ENCODE peak calls at places on chromosomes 7 and 10, in seven cellular contexts. X is endothelial cell, U is neural crest cell, O is activated B cell treated with CpG ODN at 0.5 μM for 24 hours, N is smooth muscle cell of the brain vasculature, L is adipocyte, H is ELR. T is an unnamed sample.

GRCh38 chr10:131786756-131787605 is 113.8 kb upstream of the PPP2R2D start:
- DNase-seq in X (peak), U (peak), O (no peak), N (peak), L (peak), H (peak), T (peak)

GRCh38 chr7:374706-375490 is 84.9 kb downstream of the FOXL3 start:
- DNase-seq in X (peak), U (no peak), O (peak), N (no peak), L (no peak), H (no peak), T (no peak)

GRCh38 chr10:33273295-33274002 is 61.0 kb downstream of the NRP1 start:
- DNase-seq in X (no peak), U (no peak), O (no peak), N (no peak), L (peak), H (peak), T (peak)

GRCh38 chr7:86904949-86905834 is 154.3 kb downstream of the ELAPOR2 start:
- DNase-seq in X (peak), U (peak), O (no peak), N (peak), L (peak), H (peak), T (peak)

GRCh38 chr7:34991938-34992840 is 45.1 kb downstream of the DPY19L1 start:
- DNase-seq in X (no peak), U (no peak), O (no peak), N (peak), L (peak), H (peak), T (peak)

GRCh38 chr10:84846646-84847045 is 518.3 kb downstream of the CCSER2 start:
- DNase-seq in X (no peak), U (no peak), O (no peak), N (no peak), L (no peak), H (no peak), T (no peak)

GRCh38 chr7:100983451-100984187 is 14.3 kb downstream of the MUC12 start:
- DNase-seq in X (no peak), U (no peak), O (no peak), N (no peak), L (peak), H (no peak), T (peak)

GRCh38 chr10:87683356-87683755 is 23.7 kb downstream of the PAPSS2 start:
- DNase-seq in X (no peak), U (no peak), O (no peak), N (no peak), L (no peak), H (no peak), T (no peak)

GRCh38 chr7:26704036-26704435 is 160.4 kb downstream of the SKAP2 start:
- DNase-seq in X (no peak), U (no peak), O (no peak), N (no peak), L (no peak), H (no peak), T (no peak)

GRCh38 chr7:21371371-21371770 is 56.5 kb upstream of the SP4 start:
- DNase-seq in X (no peak), U (no peak), O (no peak), N (no peak), L (peak), H (no peak), T (no peak)

GRCh38 chr10:45376364-45376801 is 2.4 kb downstream of the ALOX5 start:
- DNase-seq in X (no peak), U (no peak), O (no peak), N (no peak), L (no peak), H (no peak), T (no peak)

GRCh38 chr10:33334170-33334838 is at the start of gene NRP1:
- DNase-seq in X (peak), U (peak), O (no peak), N (no peak), L (peak), H (no peak), T (peak)

GRCh38 chr7:148191391-148192076 is 399.0 kb upstream of the C7orf33 start:
- DNase-seq in X (no peak), U (no peak), O (no peak), N (no peak), L (no peak), H (no peak), T (no peak)

GRCh38 chr7:129438839-129439640 is 4.8 kb downstream of the STRIP2 start:
- DNase-seq in X (no peak), U (no peak), O (no peak), N (no peak), L (peak), H (peak), T (peak)

GRCh38 chr7:123770378-123770777 is 21.6 kb upstream of the WASL start:
- DNase-seq in X (no peak), U (no peak), O (no peak), N (no peak), L (no peak), H (peak), T (no peak)

GRCh38 chr10:5948999-5949759 is 28.2 kb downstream of the IL15RA start:
- DNase-seq in X (peak), U (peak), O (no peak), N (no peak), L (peak), H (peak), T (peak)

GRCh38 chr7:28292826-28293528 is 112.4 kb upstream of the JAZF1 start:
- DNase-seq in X (no peak), U (no peak), O (no peak), N (no peak), L (no peak), H (peak), T (no peak)

GRCh38 chr10:36592964-36593363 is 532.4 kb upstream of the ANKRD30A start:
- DNase-seq in X (no peak), U (no peak), O (no peak), N (no peak), L (no peak), H (no peak), T (no peak)

GRCh38 chr10:33005322-33006282 is 47.6 kb upstream of the ITGB1 start:
- DNase-seq in X (peak), U (peak), O (no peak), N (no peak), L (peak), H (peak), T (peak)

GRCh38 chr10:29499993-29500537 is 134.7 kb downstream of the SVIL start:
- DNase-seq in X (no peak), U (no peak), O (no peak), N (no peak), L (no peak), H (no peak), T (no peak)

GRCh38 chr7:130273081-130273699 is 6.5 kb downstream of the CPA2 start:
- DNase-seq in X (peak), U (peak), O (no peak), N (no peak), L (no peak), H (no peak), T (peak)

GRCh38 chr7:25949672-25950487 is 202.1 kb upstream of the NFE2L3 start:
- DNase-seq in X (peak), U (peak), O (no peak), N (no peak), L (no peak), H (no peak), T (no peak)

GRCh38 chr7:17697128-17697881 is 243.0 kb downstream of the SNX13 start:
- DNase-seq in X (no peak), U (no peak), O (no peak), N (no peak), L (peak), H (no peak), T (peak)

GRCh38 chr10:75972494-75973276 is 541.3 kb downstream of the LRMDA start:
- DNase-seq in X (no peak), U (no peak), O (no peak), N (peak), L (peak), H (peak), T (peak)

GRCh38 chr10:76324283-76324682 is 892.9 kb downstream of the LRMDA start:
- DNase-seq in X (no peak), U (no peak), O (no peak), N (no peak), L (no peak), H (no peak), T (no peak)

GRCh38 chr10:132257271-132257670 is 50.5 kb downstream of the STK32C start:
- DNase-seq in X (no peak), U (no peak), O (no peak), N (no peak), L (peak), H (peak), T (peak)

GRCh38 chr7:22223841-22224240 is 133.1 kb downstream of the RAPGEF5 start:
- DNase-seq in X (no peak), U (no peak), O (no peak), N (no peak), L (no peak), H (no peak), T (peak)

GRCh38 chr10:132421377-132422168 is 24.6 kb downstream of the PWWP2B start:
- DNase-seq in X (no peak), U (peak), O (no peak), N (no peak), L (peak), H (no peak), T (peak)

GRCh38 chr10:110360857-110361474 is 56.2 kb upstream of the SMNDC1 start:
- DNase-seq in X (no peak), U (no peak), O (no peak), N (no peak), L (no peak), H (peak), T (peak)